ENCODE peak calls at places on chromosome 9, in four cellular contexts. M, P, Q and D are unnamed samples.

GRCh38 chr9:90835206-90835605 is 33.6 kb downstream of the SYK start:
- DNase-seq in M (no peak), P (no peak), Q (no peak), D (no peak)

GRCh38 chr9:99666571-99666970 is 155.1 kb upstream of the NR4A3 start:
- DNase-seq in M (no peak), P (no peak), Q (no peak), D (no peak)

GRCh38 chr9:135277219-135278201 is 190.0 kb downstream of the OLFM1 start:
- DNase-seq in M (no peak), P (no peak), Q (no peak), D (no peak)

GRCh38 chr9:110257097-110257955 is 1.0 kb upstream of the TXN start:
- DNase-seq in M (no peak), P (no peak), Q (no peak), D (no peak)

GRCh38 chr9:121779381-121780117 is 128.1 kb downstream of the DAB2IP start:
- DNase-seq in M (no peak), P (no peak), Q (peak; percentile 72), D (no peak)

GRCh38 chr9:38079410-38080105 is 10.5 kb upstream of the SHB start:
- DNase-seq in M (no peak), P (no peak), Q (no peak), D (no peak)

GRCh38 chr9:98962861-98963260 is 19.2 kb downstream of the COL15A1 start:
- DNase-seq in M (no peak), P (no peak), Q (no peak), D (no peak)

GRCh38 chr9:116451500-116451899 is 235.6 kb upstream of the TRIM32 start:
- DNase-seq in M (no peak), P (no peak), Q (no peak), D (no peak)

GRCh38 chr9:90309809-90310522 is 332.7 kb downstream of the DIRAS2 start:
- DNase-seq in M (no peak), P (no peak), Q (no peak), D (no peak)

GRCh38 chr9:114059047-114059803 is 18.9 kb downstream of the AMBP start:
- DNase-seq in M (no peak), P (no peak), Q (no peak), D (no peak)

GRCh38 chr9:120925535-120926396 is 830 bp downstream of the TRAF1 start:
- DNase-seq in M (no peak), P (peak; percentile 89), Q (peak; percentile 92), D (peak; percentile 75)

GRCh38 chr9:100477221-100477620 is 4.3 kb downstream of the TMEFF1 start:
- DNase-seq in M (no peak), P (no peak), Q (no peak), D (no peak)

GRCh38 chr9:5626727-5627634 is 1.9 kb upstream of the RIC1 start:
- DNase-seq in M (no peak), P (peak; percentile 25), Q (peak; percentile 38), D (peak; percentile 52)

GRCh38 chr9:16718952-16719351 is 151.5 kb downstream of the BNC2 start:
- DNase-seq in M (no peak), P (no peak), Q (no peak), D (no peak)

GRCh38 chr9:24602687-24603352 is 57.1 kb upstream of the IZUMO3 start:
- DNase-seq in M (peak; percentile 52), P (no peak), Q (no peak), D (no peak)

GRCh38 chr9:81370650-81371049 is 318.7 kb downstream of the TLE1 start:
- DNase-seq in M (no peak), P (no peak), Q (no peak), D (no peak)

GRCh38 chr9:36864491-36865410 is 169.3 kb downstream of the PAX5 start:
- DNase-seq in M (no peak), P (no peak), Q (no peak), D (no peak)

GRCh38 chr9:94922098-94922607 is 195.7 kb downstream of the AOPEP start:
- DNase-seq in M (no peak), P (peak; percentile 72), Q (peak; percentile 97), D (no peak)

GRCh38 chr9:113737414-113738271 is 138.5 kb upstream of the ZNF618 start:
- DNase-seq in M (peak; percentile 44), P (peak; percentile 30), Q (peak; percentile 63), D (no peak)

GRCh38 chr9:35749515-35750255 is 598 bp downstream of the RGP1 start:
- DNase-seq in M (no peak), P (no peak), Q (no peak), D (no peak)

GRCh38 chr9:94853887-94854286 is 127.4 kb downstream of the AOPEP start:
- DNase-seq in M (no peak), P (no peak), Q (no peak), D (no peak)

GRCh38 chr9:9790216-9790872 is 822.5 kb downstream of the PTPRD start:
- DNase-seq in M (peak; percentile 65), P (no peak), Q (peak; percentile 26), D (no peak)

GRCh38 chr9:8555767-8556500 is 756.4 kb upstream of the DMAC1 start:
- DNase-seq in M (no peak), P (no peak), Q (peak; percentile 4), D (no peak)